ENCODE peak calls at places on chromosomes 11 and 22, in nine cellular contexts. One of them, this sample, is unnamed.

GRCh38 chr11:17762309-17762974 is 27.9 kb downstream of the KCNC1 start:
- DNase-seq in SK-N-SH: no peak
- DNase-seq in HL-60: peak; percentile 16
- DNase-seq in GM23338: no peak
- DNase-seq in A549: no peak
- DNase-seq in Panc1: no peak
- DNase-seq in K562: peak; percentile 41
- DNase-seq in HepG2: no peak
- DNase-seq in GM12878: peak; percentile 2
- DNase-seq in this sample: peak; percentile 28

GRCh38 chr11:19723572-19724342 is 11.1 kb downstream of the NAV2 start:
- DNase-seq in SK-N-SH: peak; percentile 85
- DNase-seq in A549: no peak
- DNase-seq in GM23338: no peak
- DNase-seq in GM12878: no peak
- DNase-seq in Panc1: no peak
- DNase-seq in HepG2: peak; percentile 12
- DNase-seq in HL-60: no peak
- DNase-seq in K562: no peak
- DNase-seq in this sample: peak; percentile 36

GRCh38 chr11:1041936-1042608 is 5.6 kb upstream of the MUC6 start:
- DNase-seq in K562: peak; percentile 66
- DNase-seq in HepG2: peak; percentile 35
- DNase-seq in GM23338: no peak
- DNase-seq in HL-60: no peak
- DNase-seq in SK-N-SH: peak; percentile 67
- DNase-seq in Panc1: no peak
- DNase-seq in A549: peak; percentile 46
- DNase-seq in GM12878: no peak
- DNase-seq in this sample: no peak

GRCh38 chr11:106156290-106156937 is 79.0 kb downstream of the AASDHPPT start:
- DNase-seq in GM12878: peak; percentile 12
- DNase-seq in SK-N-SH: peak; percentile 27
- DNase-seq in HepG2: peak; percentile 15
- DNase-seq in Panc1: peak; percentile 28
- DNase-seq in HL-60: peak; percentile 3
- DNase-seq in K562: peak; percentile 35
- DNase-seq in A549: peak; percentile 47
- DNase-seq in GM23338: peak; percentile 72
- DNase-seq in this sample: peak; percentile 26

GRCh38 chr11:88164320-88164719 is 10.9 kb downstream of the RAB38 start:
- DNase-seq in K562: no peak
- DNase-seq in Panc1: no peak
- DNase-seq in SK-N-SH: no peak
- DNase-seq in HL-60: no peak
- DNase-seq in HepG2: no peak
- DNase-seq in GM23338: no peak
- DNase-seq in A549: no peak
- DNase-seq in GM12878: peak; percentile 32
- DNase-seq in this sample: no peak

GRCh38 chr11:73386026-73386425 is 9.8 kb downstream of the RELT start:
- DNase-seq in HepG2: no peak
- DNase-seq in Panc1: no peak
- DNase-seq in HL-60: no peak
- DNase-seq in GM12878: peak; percentile 49
- DNase-seq in GM23338: no peak
- DNase-seq in A549: no peak
- DNase-seq in SK-N-SH: no peak
- DNase-seq in K562: peak; percentile 77
- DNase-seq in this sample: no peak

GRCh38 chr11:66314561-66315497 is 2.0 kb downstream of the CD248 start:
- DNase-seq in Panc1: no peak
- DNase-seq in A549: no peak
- DNase-seq in GM12878: no peak
- DNase-seq in K562: no peak
- DNase-seq in HepG2: no peak
- DNase-seq in SK-N-SH: no peak
- DNase-seq in HL-60: no peak
- DNase-seq in GM23338: no peak
- DNase-seq in this sample: no peak

GRCh38 chr22:46023558-46023981 is 46.6 kb upstream of the WNT7B start:
- DNase-seq in HepG2: no peak
- DNase-seq in Panc1: no peak
- DNase-seq in GM23338: no peak
- DNase-seq in K562: no peak
- DNase-seq in GM12878: no peak
- DNase-seq in A549: no peak
- DNase-seq in HL-60: no peak
- DNase-seq in SK-N-SH: no peak
- DNase-seq in this sample: no peak

GRCh38 chr11:65871811-65872548 is 620 bp downstream of the EFEMP2 start:
- DNase-seq in HepG2: no peak
- DNase-seq in A549: no peak
- DNase-seq in Panc1: no peak
- DNase-seq in GM23338: peak; percentile 62
- DNase-seq in HL-60: no peak
- DNase-seq in K562: no peak
- DNase-seq in SK-N-SH: peak; percentile 75
- DNase-seq in GM12878: no peak
- DNase-seq in this sample: no peak

GRCh38 chr11:124886476-124886875 is 11.2 kb downstream of the ROBO4 start:
- DNase-seq in GM12878: no peak
- DNase-seq in Panc1: no peak
- DNase-seq in K562: no peak
- DNase-seq in A549: no peak
- DNase-seq in GM23338: no peak
- DNase-seq in SK-N-SH: peak; percentile 9
- DNase-seq in HL-60: no peak
- DNase-seq in HepG2: no peak
- DNase-seq in this sample: no peak

GRCh38 chr11:60935676-60936442 is 11.6 kb downstream of the TMEM132A start:
- DNase-seq in A549: no peak
- DNase-seq in GM23338: no peak
- DNase-seq in K562: no peak
- DNase-seq in HepG2: no peak
- DNase-seq in GM12878: no peak
- DNase-seq in HL-60: no peak
- DNase-seq in SK-N-SH: no peak
- DNase-seq in Panc1: no peak
- DNase-seq in this sample: no peak

GRCh38 chr22:42717197-42717967 is 3.3 kb downstream of the A4GALT start:
- DNase-seq in HepG2: no peak
- DNase-seq in A549: peak; percentile 66
- DNase-seq in K562: peak; percentile 21
- DNase-seq in Panc1: no peak
- DNase-seq in HL-60: no peak
- DNase-seq in GM23338: peak; percentile 75
- DNase-seq in GM12878: no peak
- DNase-seq in SK-N-SH: no peak
- DNase-seq in this sample: no peak

GRCh38 chr11:126926376-126926791 is 74.2 kb downstream of the KIRREL3 start:
- DNase-seq in GM23338: no peak
- DNase-seq in K562: no peak
- DNase-seq in HepG2: no peak
- DNase-seq in SK-N-SH: no peak
- DNase-seq in Panc1: no peak
- DNase-seq in GM12878: no peak
- DNase-seq in HL-60: no peak
- DNase-seq in A549: no peak
- DNase-seq in this sample: no peak

GRCh38 chr11:65110354-65110861 is 1.3 kb upstream of the TM7SF2 start:
- DNase-seq in K562: peak; percentile 88
- DNase-seq in SK-N-SH: peak; percentile 91
- DNase-seq in HepG2: peak; percentile 68
- DNase-seq in GM23338: peak; percentile 93
- DNase-seq in Panc1: peak; percentile 80
- DNase-seq in GM12878: no peak
- DNase-seq in A549: peak; percentile 81
- DNase-seq in HL-60: peak; percentile 67
- DNase-seq in this sample: no peak

DNA sequence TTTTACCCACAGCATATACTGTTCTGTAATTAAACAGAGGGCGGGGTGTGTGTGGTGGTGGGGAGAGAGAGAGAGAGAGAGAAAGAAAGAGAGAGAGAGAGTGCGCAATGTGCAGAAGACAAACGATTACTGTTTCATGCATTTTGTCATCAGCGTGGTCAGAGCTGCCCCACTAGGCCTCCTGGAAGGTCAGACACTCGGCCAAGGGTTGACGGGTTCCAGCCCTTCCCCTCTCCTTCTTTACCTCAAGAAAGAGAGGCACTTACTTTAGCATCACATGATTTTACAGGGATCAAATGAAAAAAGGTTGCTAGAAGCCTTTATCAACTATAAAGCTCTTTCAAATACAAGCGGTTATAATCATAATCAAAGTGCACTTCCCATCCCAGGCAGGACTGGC is 269.2 kb upstream of the SORL1-AS1 start:
- DNase-seq in GM12878: no peak
- DNase-seq in HepG2: no peak
- DNase-seq in Panc1: no peak
- DNase-seq in SK-N-SH: peak; percentile 6
- DNase-seq in A549: no peak
- DNase-seq in HL-60: no peak
- DNase-seq in GM23338: no peak
- DNase-seq in K562: no peak
- DNase-seq in this sample: no peak
- TF ChIP-seq REST in GM12878: no peak
- TF ChIP-seq REST in HepG2: no peak
- TF ChIP-seq REST in Panc1: no peak
- TF ChIP-seq REST in SK-N-SH: no peak
- TF ChIP-seq REST in A549: no peak
- TF ChIP-seq REST in HL-60: no peak
- TF ChIP-seq REST in GM23338: no peak
- TF ChIP-seq REST in K562: no peak
- TF ChIP-seq REST in this sample: no peak

DNA sequence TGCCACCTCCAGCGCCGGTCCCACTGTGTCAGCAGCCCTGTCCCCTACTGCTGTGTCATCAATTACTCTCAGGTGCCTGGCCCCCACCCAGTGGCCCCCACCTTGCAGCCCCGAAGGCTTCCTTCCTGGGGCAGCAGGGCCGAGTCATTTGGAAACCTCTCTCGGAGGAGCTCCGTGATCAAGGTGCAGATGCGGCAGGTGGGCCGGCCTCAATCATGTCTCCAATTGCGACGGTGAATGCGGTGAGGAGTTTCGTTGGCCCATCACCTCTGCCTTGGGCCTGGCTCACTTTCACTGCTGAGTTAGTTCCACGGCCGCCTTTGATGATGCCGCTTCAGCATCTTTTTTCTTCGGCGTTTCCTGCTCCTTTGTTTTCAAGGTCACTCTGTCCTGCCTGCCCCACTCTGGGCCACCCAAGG is 11.3 kb upstream of the CXCR5 start:
- DNase-seq in Panc1: no peak
- DNase-seq in GM12878: no peak
- DNase-seq in HL-60: no peak
- DNase-seq in SK-N-SH: no peak
- DNase-seq in A549: no peak
- DNase-seq in GM23338: no peak
- DNase-seq in HepG2: no peak
- DNase-seq in K562: no peak
- DNase-seq in this sample: no peak
- TF ChIP-seq REST in Panc1: no peak
- TF ChIP-seq REST in GM12878: no peak
- TF ChIP-seq REST in HL-60: no peak
- TF ChIP-seq REST in SK-N-SH: no peak
- TF ChIP-seq REST in A549: no peak
- TF ChIP-seq REST in GM23338: no peak
- TF ChIP-seq REST in HepG2: no peak
- TF ChIP-seq REST in K562: no peak
- TF ChIP-seq REST in this sample: no peak

DNA sequence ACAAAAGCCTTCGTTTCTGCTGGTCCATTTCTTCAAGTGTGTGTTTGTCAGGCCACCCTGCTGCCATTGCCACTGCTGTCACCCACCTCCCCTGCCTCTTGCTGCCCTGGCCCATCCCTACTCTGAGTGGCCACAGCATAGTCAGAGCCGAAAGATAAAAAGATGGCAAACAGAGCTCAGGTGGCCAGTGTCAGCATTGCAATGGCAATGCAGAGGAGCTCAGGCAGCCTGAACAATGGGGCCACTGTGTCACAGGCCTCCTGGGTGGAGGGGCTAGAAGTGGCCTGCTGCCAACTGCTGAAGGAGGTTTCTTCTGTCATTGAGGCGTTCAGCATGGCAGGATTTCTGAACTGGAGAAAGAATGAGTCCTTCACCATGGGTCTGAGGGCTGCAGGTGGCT is 137.1 kb downstream of the CSNK2A3 start:
- DNase-seq in K562: no peak
- DNase-seq in HepG2: peak; percentile 43
- DNase-seq in SK-N-SH: no peak
- DNase-seq in HL-60: no peak
- DNase-seq in GM23338: no peak
- DNase-seq in Panc1: no peak
- DNase-seq in A549: no peak
- DNase-seq in GM12878: no peak
- DNase-seq in this sample: no peak
- TF ChIP-seq REST in K562: no peak
- TF ChIP-seq REST in HepG2: no peak
- TF ChIP-seq REST in SK-N-SH: no peak
- TF ChIP-seq REST in HL-60: no peak
- TF ChIP-seq REST in GM23338: no peak
- TF ChIP-seq REST in Panc1: no peak
- TF ChIP-seq REST in A549: no peak
- TF ChIP-seq REST in GM12878: no peak
- TF ChIP-seq REST in this sample: no peak

GRCh38 chr11:22189660-22190059 is 3.2 kb upstream of the ANO5 start:
- DNase-seq in HepG2: no peak
- DNase-seq in SK-N-SH: no peak
- DNase-seq in Panc1: no peak
- DNase-seq in A549: no peak
- DNase-seq in K562: no peak
- DNase-seq in HL-60: no peak
- DNase-seq in GM12878: no peak
- DNase-seq in GM23338: no peak
- DNase-seq in this sample: no peak

GRCh38 chr11:22192642-22193347 is at the start of gene ANO5:
- DNase-seq in GM12878: no peak
- DNase-seq in Panc1: no peak
- DNase-seq in HepG2: no peak
- DNase-seq in SK-N-SH: peak; percentile 89
- DNase-seq in GM23338: peak; percentile 81
- DNase-seq in K562: peak; percentile 42
- DNase-seq in A549: peak; percentile 73
- DNase-seq in HL-60: peak; percentile 5
- DNase-seq in this sample: no peak

GRCh38 chr11:22193348-22194051 is 615 bp downstream of the ANO5 start:
- DNase-seq in GM23338: peak; percentile 77
- DNase-seq in A549: peak; percentile 45
- DNase-seq in Panc1: no peak
- DNase-seq in HL-60: no peak
- DNase-seq in SK-N-SH: peak; percentile 71
- DNase-seq in HepG2: no peak
- DNase-seq in K562: peak; percentile 6
- DNase-seq in GM12878: no peak
- DNase-seq in this sample: no peak

GRCh38 chr11:22190827-22191463 is 1.9 kb upstream of the ANO5 start:
- DNase-seq in GM23338: no peak
- DNase-seq in Panc1: no peak
- DNase-seq in HepG2: no peak
- DNase-seq in SK-N-SH: no peak
- DNase-seq in K562: no peak
- DNase-seq in HL-60: no peak
- DNase-seq in GM12878: peak; percentile 19
- DNase-seq in A549: no peak
- DNase-seq in this sample: no peak

GRCh38 chr11:22192289-22192641 is 620 bp upstream of the ANO5 start:
- DNase-seq in Panc1: no peak
- DNase-seq in A549: peak; percentile 60
- DNase-seq in GM23338: peak; percentile 84
- DNase-seq in GM12878: no peak
- DNase-seq in SK-N-SH: peak; percentile 52
- DNase-seq in HL-60: no peak
- DNase-seq in K562: peak; percentile 21
- DNase-seq in HepG2: peak; percentile 12
- DNase-seq in this sample: no peak
- TF ChIP-seq REST in Panc1: no peak
- TF ChIP-seq REST in A549: no peak
- TF ChIP-seq REST in GM23338: no peak
- TF ChIP-seq REST in GM12878: no peak
- TF ChIP-seq REST in SK-N-SH: no peak
- TF ChIP-seq REST in HL-60: no peak
- TF ChIP-seq REST in K562: no peak
- TF ChIP-seq REST in HepG2: no peak
- TF ChIP-seq REST in this sample: no peak

This sample was measured in HCT116.